ENCODE peak calls at places on chromosomes 12 and 14, in nine cellular contexts. H is breast epithelium; E is HFFc6; G is iPS-NIHi11; Q is T-cell; W is AG09309; D is CD8-positive, alpha-beta memory T cell; X is psoas muscle; A is globus pallidus. F is an unnamed sample.

GRCh38 chr12:115872919-115873357 is 404.6 kb downstream of the MED13L start:
- DNase-seq in E (no peak), H (peak), D (no peak), Q (no peak), W (no peak), G (peak), A (no peak), X (no peak), F (peak)

GRCh38 chr14:95504135-95505029 is 12.1 kb downstream of the SYNE3 start:
- DNase-seq in G (no peak), Q (no peak), X (no peak), H (no peak), W (no peak), D (no peak), A (no peak), E (no peak), F (peak)

GRCh38 chr14:23351681-23352505 is 794 bp downstream of the SLC22A17 start:
- DNase-seq in X (no peak), D (no peak), A (peak), E (no peak), W (no peak), G (peak), H (no peak), Q (no peak), F (no peak)

GRCh38 chr14:95495538-95496025 is 20.9 kb downstream of the SYNE3 start:
- DNase-seq in Q (no peak), E (no peak), G (no peak), H (no peak), W (no peak), D (no peak), X (no peak), A (no peak), F (no peak)

GRCh38 chr12:53048780-53049401 is 974 bp upstream of the TNS2 start:
- DNase-seq in D (no peak), H (no peak), A (peak), X (peak), Q (no peak), E (peak), W (no peak), G (no peak), F (no peak)

GRCh38 chr12:119964123-119964522 is 24.9 kb upstream of the BICDL1 start:
- DNase-seq in H (no peak), W (no peak), X (no peak), G (no peak), D (no peak), Q (no peak), E (no peak), A (no peak), F (no peak)

GRCh38 chr14:33359288-33359881 is 420.7 kb downstream of the NPAS3 start:
- DNase-seq in A (no peak), W (no peak), Q (no peak), G (no peak), E (no peak), X (no peak), D (no peak), H (no peak), F (no peak)

GRCh38 chr12:4031703-4032291 is 158.6 kb upstream of the PARP11 start:
- DNase-seq in W (no peak), H (peak), X (peak), G (no peak), E (no peak), D (no peak), A (no peak), Q (no peak), F (peak)

GRCh38 chr14:95258754-95259593 is 60.7 kb downstream of the CLMN start:
- DNase-seq in G (no peak), Q (no peak), D (no peak), X (no peak), A (no peak), H (peak), W (no peak), E (no peak), F (no peak)

GRCh38 chr14:87231336-87232026 is 761.5 kb downstream of the GALC start:
- DNase-seq in A (no peak), W (no peak), G (no peak), E (no peak), Q (no peak), H (no peak), D (no peak), X (no peak), F (no peak)

GRCh38 chr12:7108928-7109920 is at the start of gene C1RL:
- DNase-seq in E (peak), H (peak), W (peak), Q (peak), G (peak), X (peak), D (peak), A (peak), F (peak)

GRCh38 chr12:11059784-11060183 is 2.3 kb downstream of the TAS2R46 start:
- DNase-seq in W (no peak), D (no peak), H (no peak), E (no peak), Q (no peak), A (no peak), G (no peak), X (no peak), F (no peak)

GRCh38 chr12:76755829-76756379 is 8.0 kb upstream of the ZDHHC17 start:
- DNase-seq in H (no peak), A (no peak), D (no peak), E (no peak), Q (no peak), W (no peak), X (no peak), G (no peak), F (no peak)

GRCh38 chr12:7995266-7995963 is 37.1 kb upstream of the FOXJ2 start:
- DNase-seq in G (peak), W (peak), Q (peak), H (peak), A (peak), D (peak), E (peak), X (peak), F (peak)

F was measured in trophoblast cell.